ENCODE peak calls at places on chromosomes 2 and 18, in six cellular contexts. One of them, this sample, is unnamed.
A peak's percentile ranks its signal among the peaks of the same experiment; 100 is the strongest.

GRCh38 chr2:217930783-217931563 is 71.8 kb downstream of the TNS1 start:
- DNase-seq in iPS-NIHi11: no peak
- DNase-seq in effector CD4-positive, alpha-beta T cell: no peak
- DNase-seq in NAMALWA: no peak
- DNase-seq in memory B cell: no peak
- DNase-seq in endodermal cell: no peak
- DNase-seq in this sample: no peak

GRCh38 chr2:109437325-109438090 is 176.3 kb downstream of the SEPTIN10 start:
- DNase-seq in effector CD4-positive, alpha-beta T cell: no peak
- DNase-seq in NAMALWA: no peak
- DNase-seq in endodermal cell: no peak
- DNase-seq in iPS-NIHi11: no peak
- DNase-seq in memory B cell: no peak
- DNase-seq in this sample: no peak

GRCh38 chr2:238306680-238306998 is 13.7 kb upstream of the TRAF3IP1 start:
- DNase-seq in iPS-NIHi11: no peak
- DNase-seq in endodermal cell: no peak
- DNase-seq in NAMALWA: no peak
- DNase-seq in effector CD4-positive, alpha-beta T cell: no peak
- DNase-seq in memory B cell: no peak
- DNase-seq in this sample: no peak

GRCh38 chr2:176392125-176392704 is 123.0 kb downstream of the MTX2 start:
- DNase-seq in effector CD4-positive, alpha-beta T cell: no peak
- DNase-seq in endodermal cell: no peak
- DNase-seq in iPS-NIHi11: no peak
- DNase-seq in NAMALWA: no peak
- DNase-seq in memory B cell: no peak
- DNase-seq in this sample: no peak

GRCh38 chr2:102979429-102979828 is 217.6 kb downstream of the TMEM182 start:
- DNase-seq in iPS-NIHi11: no peak
- DNase-seq in NAMALWA: no peak
- DNase-seq in memory B cell: no peak
- DNase-seq in effector CD4-positive, alpha-beta T cell: no peak
- DNase-seq in endodermal cell: no peak
- DNase-seq in this sample: no peak

GRCh38 chr2:227592694-227593387 is 5.9 kb upstream of the SCYGR2 start:
- DNase-seq in effector CD4-positive, alpha-beta T cell: no peak
- DNase-seq in iPS-NIHi11: no peak
- DNase-seq in NAMALWA: no peak
- DNase-seq in memory B cell: no peak
- DNase-seq in endodermal cell: no peak
- DNase-seq in this sample: no peak

GRCh38 chr2:42659601-42660000 is 91.2 kb downstream of the MTA3 start:
- DNase-seq in memory B cell: no peak
- DNase-seq in iPS-NIHi11: no peak
- DNase-seq in endodermal cell: no peak
- DNase-seq in effector CD4-positive, alpha-beta T cell: no peak
- DNase-seq in NAMALWA: no peak
- DNase-seq in this sample: no peak

GRCh38 chr2:68799138-68799537 is 64.5 kb downstream of the ARHGAP25 start:
- DNase-seq in iPS-NIHi11: no peak
- DNase-seq in memory B cell: no peak
- DNase-seq in NAMALWA: no peak
- DNase-seq in effector CD4-positive, alpha-beta T cell: no peak
- DNase-seq in endodermal cell: no peak
- DNase-seq in this sample: no peak

GRCh38 chr18:78861706-78862105 is 117.9 kb upstream of the SALL3 start:
- DNase-seq in endodermal cell: no peak
- DNase-seq in iPS-NIHi11: no peak
- DNase-seq in effector CD4-positive, alpha-beta T cell: no peak
- DNase-seq in memory B cell: no peak
- DNase-seq in NAMALWA: no peak
- DNase-seq in this sample: no peak

GRCh38 chr2:31335921-31336570 is 78.5 kb downstream of the XDH start:
- DNase-seq in iPS-NIHi11: peak; percentile 29
- DNase-seq in NAMALWA: no peak
- DNase-seq in effector CD4-positive, alpha-beta T cell: no peak
- DNase-seq in memory B cell: no peak
- DNase-seq in endodermal cell: no peak
- DNase-seq in this sample: no peak

GRCh38 chr18:48022021-48022420 is 91.6 kb upstream of the SMAD2 start:
- DNase-seq in endodermal cell: no peak
- DNase-seq in iPS-NIHi11: no peak
- DNase-seq in memory B cell: no peak
- DNase-seq in effector CD4-positive, alpha-beta T cell: no peak
- DNase-seq in NAMALWA: no peak
- DNase-seq in this sample: no peak

GRCh38 chr2:83365476-83365875 is 1093.6 kb downstream of the SUCLG1 start:
- DNase-seq in NAMALWA: no peak
- DNase-seq in memory B cell: no peak
- DNase-seq in effector CD4-positive, alpha-beta T cell: no peak
- DNase-seq in endodermal cell: no peak
- DNase-seq in iPS-NIHi11: no peak
- DNase-seq in this sample: no peak

GRCh38 chr2:96823203-96823602 is 7.1 kb downstream of the CNNM3 start:
- DNase-seq in memory B cell: no peak
- DNase-seq in NAMALWA: no peak
- DNase-seq in iPS-NIHi11: no peak
- DNase-seq in effector CD4-positive, alpha-beta T cell: no peak
- DNase-seq in endodermal cell: no peak
- DNase-seq in this sample: no peak

GRCh38 chr2:188042412-188042811 is 249.3 kb upstream of the GULP1 start:
- DNase-seq in iPS-NIHi11: no peak
- DNase-seq in effector CD4-positive, alpha-beta T cell: no peak
- DNase-seq in endodermal cell: no peak
- DNase-seq in memory B cell: no peak
- DNase-seq in NAMALWA: no peak
- DNase-seq in this sample: no peak